ENCODE peak calls at places on chromosomes 3 and 15, in ten cellular contexts. X is activated CD8-positive, alpha-beta memory T cell treated with anti-CD3 and anti-CD28 coated beads, Interleukin-2, amount 50 U/mL, for 48 hours; O is OCI-LY7; G is fibroblast of pulmonary artery; T is left lobe of liver; Q is nephron progenitor cell; F is NCI-H1417 treated with DMSO at 0.1 percent for 48 hours; B is stimulated activated CD8-positive, alpha-beta memory T cell treated with anti-CD3 and anti-CD28 coated beads, Interleukin-7, amount 100 ng/mL, for 4 hours; W is stimulated activated CD4-positive, alpha-beta T cell treated with anti-CD3 and anti-CD28 coated beads, Interleukin-4, amount 100 ng/mL, for 4 hours; M is GM12865. N is an unnamed sample.

GRCh38 chr3:105846809-105847208 is 22.0 kb downstream of the CBLB start:
- DNase-seq in O (no peak), Q (no peak), F (no peak), X (no peak), B (no peak), W (no peak), T (no peak), G (no peak), M (no peak), N (no peak)

GRCh38 chr15:41870689-41871081 is 23.2 kb downstream of the SPTBN5 start:
- DNase-seq in G (peak; percentile 60), X (peak; percentile 67), B (peak; percentile 28), M (no peak), T (peak; percentile 63), F (no peak), Q (no peak), W (peak; percentile 59), O (no peak), N (no peak)

GRCh38 chr3:57006949-57007419 is 53.5 kb upstream of the SPATA12 start:
- DNase-seq in G (peak; percentile 30), O (peak; percentile 44), B (no peak), Q (peak; percentile 36), M (no peak), W (no peak), T (no peak), X (no peak), F (no peak), N (no peak)

GRCh38 chr3:48155122-48155521 is 33.1 kb downstream of the CDC25A start:
- DNase-seq in Q (no peak), G (peak; percentile 62), B (no peak), W (no peak), M (no peak), X (no peak), T (no peak), F (no peak), O (peak; percentile 28), N (no peak)

GRCh38 chr15:34883042-34883441 is 86.5 kb downstream of the AQR start:
- DNase-seq in B (no peak), G (peak; percentile 33), X (no peak), Q (no peak), W (no peak), T (no peak), F (no peak), M (no peak), O (no peak), N (no peak)

GRCh38 chr3:18988619-18989229 is 159.6 kb upstream of the KCNH8 start:
- DNase-seq in W (no peak), O (peak; percentile 68), Q (no peak), X (no peak), G (peak; percentile 40), B (no peak), F (peak; percentile 8), M (peak; percentile 12), T (no peak), N (no peak)

GRCh38 chr3:66633564-66633963 is 132.7 kb upstream of the LRIG1 start:
- DNase-seq in B (no peak), M (no peak), Q (no peak), O (no peak), T (no peak), G (peak; percentile 25), X (no peak), F (no peak), W (no peak), N (no peak)

GRCh38 chr15:101063891-101064794 is 145.0 kb downstream of the LRRK1 start:
- DNase-seq in Q (no peak), B (no peak), X (no peak), F (no peak), W (no peak), M (no peak), G (peak; percentile 29), O (no peak), T (no peak), N (no peak)

GRCh38 chr3:20837676-20838302 is 651.8 kb upstream of the SGO1 start:
- DNase-seq in O (no peak), B (no peak), T (no peak), G (no peak), Q (no peak), M (no peak), F (peak; percentile 29), W (no peak), X (no peak), N (no peak)

GRCh38 chr15:92958105-92958504 is 58.0 kb downstream of the CHD2 start:
- DNase-seq in T (no peak), B (peak; percentile 62), G (no peak), F (no peak), X (no peak), W (peak; percentile 75), O (no peak), Q (no peak), M (no peak), N (no peak)

GRCh38 chr3:168589376-168589775 is 493.7 kb upstream of the GOLIM4 start:
- DNase-seq in M (no peak), W (no peak), T (no peak), B (no peak), Q (no peak), F (no peak), O (no peak), X (no peak), G (no peak), N (no peak)

GRCh38 chr3:125116311-125117069 is 60.7 kb upstream of the HEG1 start:
- DNase-seq in M (peak; percentile 58), X (no peak), G (peak; percentile 83), T (no peak), B (no peak), W (no peak), O (no peak), Q (no peak), F (no peak), N (no peak)

GRCh38 chr3:67614195-67614594 is 40.2 kb downstream of the SUCLG2 start:
- DNase-seq in Q (no peak), O (no peak), T (no peak), F (no peak), W (no peak), X (no peak), G (no peak), B (no peak), M (no peak), N (no peak)

GRCh38 chr3:177538064-177538742 is 340.9 kb upstream of the TBL1XR1 start:
- DNase-seq in G (peak; percentile 70), O (no peak), X (no peak), T (peak; percentile 57), B (no peak), M (no peak), Q (no peak), F (no peak), W (no peak), N (no peak)

GRCh38 chr15:101556273-101556672 is 66.8 kb upstream of the PCSK6 start:
- DNase-seq in Q (no peak), O (no peak), W (no peak), B (no peak), F (no peak), M (no peak), G (no peak), T (no peak), X (no peak), N (no peak)

GRCh38 chr3:68007621-68008226 is 353.3 kb upstream of the SUCLG2 start:
- DNase-seq in W (no peak), B (no peak), Q (peak; percentile 62), T (no peak), O (no peak), X (peak; percentile 71), M (no peak), G (no peak), F (no peak), N (no peak)

GRCh38 chr15:39144051-39144450 is 436.8 kb upstream of the THBS1 start:
- DNase-seq in G (no peak), X (no peak), W (no peak), Q (no peak), O (no peak), T (no peak), B (no peak), M (no peak), F (no peak), N (no peak)

GRCh38 chr3:90091557-90091956 is 984.1 kb downstream of the EPHA3 start:
- DNase-seq in O (peak; percentile 11), F (peak; percentile 68), X (no peak), T (no peak), Q (peak; percentile 49), W (no peak), B (no peak), M (peak; percentile 13), G (peak; percentile 75), N (no peak)

GRCh38 chr3:34033840-34034239 is 235.4 kb downstream of the PDCD6IP start:
- DNase-seq in F (no peak), W (no peak), G (no peak), Q (no peak), B (no peak), M (no peak), T (no peak), O (no peak), X (no peak), N (no peak)

GRCh38 chr3:116445291-116445841 is at the start of gene LSAMP:
- DNase-seq in X (no peak), B (no peak), O (no peak), Q (peak; percentile 62), M (no peak), W (no peak), G (peak; percentile 16), T (no peak), F (peak; percentile 34), N (no peak)

GRCh38 chr3:106305882-106306445 is 437.2 kb upstream of the CBLB start:
- DNase-seq in T (no peak), F (no peak), O (no peak), G (no peak), W (no peak), B (no peak), X (no peak), M (no peak), Q (no peak), N (no peak)

GRCh38 chr3:157075693-157076420 is 84.1 kb downstream of the CCNL1 start:
- DNase-seq in T (peak; percentile 79), F (no peak), O (no peak), M (peak; percentile 38), G (no peak), W (no peak), Q (no peak), X (no peak), B (no peak), N (no peak)

GRCh38 chr3:50237754-50238548 is 1.9 kb downstream of the GNAI2 start:
- DNase-seq in B (peak; percentile 78), F (no peak), W (peak; percentile 85), O (peak; percentile 90), T (peak; percentile 85), G (peak; percentile 82), Q (peak; percentile 70), X (peak; percentile 89), M (peak; percentile 91), N (peak; percentile 88)

N was measured in GM20000.